ENCODE peak calls at places on chromosomes 16 and 17, in four cellular contexts. One of them, this sample, is unnamed.

GRCh38 chr17:58268326-58268725 is 12.4 kb downstream of the MPO start:
- DNase-seq in kidney tubule cell: no peak
- DNase-seq in naive thymus-derived CD8-positive, alpha-beta T cell: no peak
- DNase-seq in M059J: no peak
- DNase-seq in this sample: no peak

GRCh38 chr17:40477796-40478195 is 23.6 kb downstream of the TNS4 start:
- DNase-seq in kidney tubule cell: no peak
- DNase-seq in naive thymus-derived CD8-positive, alpha-beta T cell: no peak
- DNase-seq in M059J: no peak
- DNase-seq in this sample: no peak

GRCh38 chr17:39099686-39100293 is 51.6 kb downstream of the PLXDC1 start:
- DNase-seq in kidney tubule cell: no peak
- DNase-seq in naive thymus-derived CD8-positive, alpha-beta T cell: no peak
- DNase-seq in M059J: peak
- DNase-seq in this sample: no peak

GRCh38 chr17:47208744-47209488 is at the start of gene MYL4:
- DNase-seq in kidney tubule cell: no peak
- DNase-seq in naive thymus-derived CD8-positive, alpha-beta T cell: no peak
- DNase-seq in M059J: no peak
- DNase-seq in this sample: no peak

GRCh38 chr17:80987941-80988461 is 3.6 kb upstream of the CHMP6 start:
- DNase-seq in kidney tubule cell: no peak
- DNase-seq in naive thymus-derived CD8-positive, alpha-beta T cell: no peak
- DNase-seq in M059J: no peak
- DNase-seq in this sample: no peak

GRCh38 chr17:68954146-68954971 is 833 bp downstream of the ABCA8 start:
- DNase-seq in kidney tubule cell: no peak
- DNase-seq in naive thymus-derived CD8-positive, alpha-beta T cell: no peak
- DNase-seq in M059J: no peak
- DNase-seq in this sample: no peak

GRCh38 chr16:87206646-87207451 is 110.3 kb downstream of the C16orf95 start:
- DNase-seq in kidney tubule cell: no peak
- DNase-seq in naive thymus-derived CD8-positive, alpha-beta T cell: no peak
- DNase-seq in M059J: peak
- DNase-seq in this sample: no peak

GRCh38 chr16:19691161-19691850 is 26.7 kb downstream of the KNOP1 start:
- DNase-seq in kidney tubule cell: peak
- DNase-seq in naive thymus-derived CD8-positive, alpha-beta T cell: no peak
- DNase-seq in M059J: peak
- DNase-seq in this sample: no peak

GRCh38 chr17:28372203-28372944 is 880 bp downstream of the SARM1 start:
- DNase-seq in kidney tubule cell: no peak
- DNase-seq in naive thymus-derived CD8-positive, alpha-beta T cell: no peak
- DNase-seq in M059J: peak
- DNase-seq in this sample: no peak

GRCh38 chr16:1199342-1200013 is 25.6 kb downstream of the TPSG1 start:
- DNase-seq in kidney tubule cell: no peak
- DNase-seq in naive thymus-derived CD8-positive, alpha-beta T cell: no peak
- DNase-seq in M059J: no peak
- DNase-seq in this sample: no peak

GRCh38 chr17:81534157-81535006 is 6.2 kb downstream of the FSCN2 start:
- DNase-seq in kidney tubule cell: no peak
- DNase-seq in naive thymus-derived CD8-positive, alpha-beta T cell: no peak
- DNase-seq in M059J: no peak
- DNase-seq in this sample: no peak

GRCh38 chr16:29996773-29997250 is 771 bp downstream of the INO80E start:
- DNase-seq in kidney tubule cell: no peak
- DNase-seq in naive thymus-derived CD8-positive, alpha-beta T cell: no peak
- DNase-seq in M059J: no peak
- DNase-seq in this sample: no peak

GRCh38 chr17:57256708-57257112 is 387 bp downstream of the MSI2 start:
- DNase-seq in kidney tubule cell: peak
- DNase-seq in naive thymus-derived CD8-positive, alpha-beta T cell: peak
- DNase-seq in M059J: peak
- DNase-seq in this sample: no peak

GRCh38 chr17:18240449-18240848 is 15.0 kb downstream of the LLGL1 start:
- DNase-seq in kidney tubule cell: no peak
- DNase-seq in naive thymus-derived CD8-positive, alpha-beta T cell: no peak
- DNase-seq in M059J: no peak
- DNase-seq in this sample: no peak

GRCh38 chr16:49023095-49023494 is 258.5 kb downstream of the CBLN1 start:
- DNase-seq in kidney tubule cell: peak
- DNase-seq in naive thymus-derived CD8-positive, alpha-beta T cell: no peak
- DNase-seq in M059J: peak
- DNase-seq in this sample: peak

GRCh38 chr16:49556252-49557069 is 182.9 kb downstream of the C16orf78 start:
- DNase-seq in kidney tubule cell: peak
- DNase-seq in naive thymus-derived CD8-positive, alpha-beta T cell: no peak
- DNase-seq in M059J: peak
- DNase-seq in this sample: no peak

GRCh38 chr17:74125160-74125559 is 78.3 kb upstream of the RPL38 start:
- DNase-seq in kidney tubule cell: peak
- DNase-seq in naive thymus-derived CD8-positive, alpha-beta T cell: no peak
- DNase-seq in M059J: no peak
- DNase-seq in this sample: no peak

GRCh38 chr16:80946481-80946880 is 60.2 kb downstream of the CMC2 start:
- DNase-seq in kidney tubule cell: no peak
- DNase-seq in naive thymus-derived CD8-positive, alpha-beta T cell: no peak
- DNase-seq in M059J: no peak
- DNase-seq in this sample: no peak

GRCh38 chr16:2260250-2260649 is 7.7 kb downstream of the RNPS1 start:
- DNase-seq in kidney tubule cell: no peak
- DNase-seq in naive thymus-derived CD8-positive, alpha-beta T cell: no peak
- DNase-seq in M059J: no peak
- DNase-seq in this sample: no peak

GRCh38 chr17:50207318-50207717 is 5.9 kb upstream of the COL1A1 start:
- DNase-seq in kidney tubule cell: no peak
- DNase-seq in naive thymus-derived CD8-positive, alpha-beta T cell: no peak
- DNase-seq in M059J: no peak
- DNase-seq in this sample: no peak

GRCh38 chr17:78365561-78366108 is 5.8 kb upstream of the SOCS3 start:
- DNase-seq in kidney tubule cell: peak
- DNase-seq in naive thymus-derived CD8-positive, alpha-beta T cell: no peak
- DNase-seq in M059J: peak
- DNase-seq in this sample: no peak

GRCh38 chr16:54425068-54425467 is 138.5 kb upstream of the IRX3 start:
- DNase-seq in kidney tubule cell: no peak
- DNase-seq in naive thymus-derived CD8-positive, alpha-beta T cell: no peak
- DNase-seq in M059J: no peak
- DNase-seq in this sample: no peak

GRCh38 chr17:31489295-31490018 is 98.0 kb downstream of the RAB11FIP4 start:
- DNase-seq in kidney tubule cell: peak
- DNase-seq in naive thymus-derived CD8-positive, alpha-beta T cell: no peak
- DNase-seq in M059J: no peak
- DNase-seq in this sample: no peak

GRCh38 chr16:13756411-13756810 is 163.5 kb upstream of the ERCC4 start:
- DNase-seq in kidney tubule cell: no peak
- DNase-seq in naive thymus-derived CD8-positive, alpha-beta T cell: no peak
- DNase-seq in M059J: no peak
- DNase-seq in this sample: no peak

GRCh38 chr16:22232277-22233049 is 26.4 kb downstream of the EEF2K start:
- DNase-seq in kidney tubule cell: peak
- DNase-seq in naive thymus-derived CD8-positive, alpha-beta T cell: no peak
- DNase-seq in M059J: peak
- DNase-seq in this sample: peak

GRCh38 chr17:65664296-65664695 is 102.8 kb upstream of the AXIN2 start:
- DNase-seq in kidney tubule cell: no peak
- DNase-seq in naive thymus-derived CD8-positive, alpha-beta T cell: no peak
- DNase-seq in M059J: no peak
- DNase-seq in this sample: no peak

GRCh38 chr17:1470071-1470773 is 14.2 kb upstream of the CRK start:
- DNase-seq in kidney tubule cell: no peak
- DNase-seq in naive thymus-derived CD8-positive, alpha-beta T cell: no peak
- DNase-seq in M059J: no peak
- DNase-seq in this sample: no peak

GRCh38 chr16:16890964-16891363 is 512.0 kb downstream of the NPIPA7 start:
- DNase-seq in kidney tubule cell: no peak
- DNase-seq in naive thymus-derived CD8-positive, alpha-beta T cell: no peak
- DNase-seq in M059J: no peak
- DNase-seq in this sample: no peak

GRCh38 chr17:6677158-6677831 is 25.7 kb downstream of the C17orf100 start:
- DNase-seq in kidney tubule cell: peak
- DNase-seq in naive thymus-derived CD8-positive, alpha-beta T cell: no peak
- DNase-seq in M059J: peak
- DNase-seq in this sample: no peak

GRCh38 chr17:74815067-74815466 is 38.9 kb upstream of the NAT9 start:
- DNase-seq in kidney tubule cell: no peak
- DNase-seq in naive thymus-derived CD8-positive, alpha-beta T cell: no peak
- DNase-seq in M059J: no peak
- DNase-seq in this sample: no peak

GRCh38 chr17:3944485-3945388 is 19.5 kb downstream of the ATP2A3 start:
- DNase-seq in kidney tubule cell: peak
- DNase-seq in naive thymus-derived CD8-positive, alpha-beta T cell: peak
- DNase-seq in M059J: no peak
- DNase-seq in this sample: no peak

GRCh38 chr16:20291807-20292206 is 35.5 kb downstream of the GP2 start:
- DNase-seq in kidney tubule cell: no peak
- DNase-seq in naive thymus-derived CD8-positive, alpha-beta T cell: no peak
- DNase-seq in M059J: no peak
- DNase-seq in this sample: no peak

GRCh38 chr17:74271281-74271680 is 2.8 kb upstream of the DNAI2 start:
- DNase-seq in kidney tubule cell: no peak
- DNase-seq in naive thymus-derived CD8-positive, alpha-beta T cell: no peak
- DNase-seq in M059J: no peak
- DNase-seq in this sample: no peak

GRCh38 chr17:53627511-53627910 is 195.2 kb upstream of the KIF2B start:
- DNase-seq in kidney tubule cell: peak
- DNase-seq in naive thymus-derived CD8-positive, alpha-beta T cell: no peak
- DNase-seq in M059J: peak
- DNase-seq in this sample: peak

GRCh38 chr17:61209099-61209439 is 190.6 kb upstream of the TBX2 start:
- DNase-seq in kidney tubule cell: no peak
- DNase-seq in naive thymus-derived CD8-positive, alpha-beta T cell: no peak
- DNase-seq in M059J: no peak
- DNase-seq in this sample: no peak

GRCh38 chr16:23679274-23679985 is 741 bp downstream of the PLK1 start:
- DNase-seq in kidney tubule cell: peak
- DNase-seq in naive thymus-derived CD8-positive, alpha-beta T cell: no peak
- DNase-seq in M059J: peak
- DNase-seq in this sample: no peak